ENCODE peak calls at places on chromosomes 2 and 18, in six cellular contexts. E, R, N, J, C and A are unnamed samples. For H3K4me1, the result is how much of the 10 kb centered on the place peaks cover.

GRCh38 chr2:74444498-74445318 is 3.0 kb upstream of the RTKN start:
- DNase-seq in J (no peak), E (no peak), N (no peak), R (no peak), C (no peak), A (no peak)

GRCh38 chr2:236507393-236508085 is 62.1 kb upstream of the ACKR3 start:
- DNase-seq in C (no peak), E (peak), J (peak), R (peak), N (peak), A (no peak)

GRCh38 chr2:84701880-84702279 is 179.0 kb downstream of the TRABD2A start:
- DNase-seq in E (peak), N (no peak), J (no peak), R (no peak), C (no peak), A (no peak)

GRCh38 chr18:10923225-10923624 is 226.1 kb downstream of the PIEZO2 start:
- DNase-seq in E (no peak), J (no peak), R (no peak), C (no peak), N (no peak), A (no peak)

GRCh38 chr2:54524236-54524991 is 68.3 kb downstream of the SPTBN1 start:
- DNase-seq in C (no peak), E (peak), J (no peak), R (no peak), N (no peak), A (no peak)

GRCh38 chr2:207240649-207241048 is 74.9 kb upstream of the KLF7 start:
- DNase-seq in N (no peak), C (no peak), E (no peak), R (no peak), J (no peak), A (no peak)

GRCh38 chr2:2686228-2686627 is 355.2 kb upstream of the MYT1L start:
- DNase-seq in E (no peak), R (no peak), N (no peak), J (no peak), C (no peak), A (no peak)

GRCh38 chr2:201532686-201533304 is 81.3 kb downstream of the STRADB start:
- DNase-seq in N (no peak), C (no peak), J (no peak), R (no peak), E (peak), A (no peak)

GRCh38 chr2:241068136-241068941 is 33.7 kb downstream of the MTERF4 start:
- DNase-seq in R (no peak), J (no peak), E (no peak), C (no peak), N (no peak), A (no peak)

GRCh38 chr2:76391663-76392062 is 680.9 kb upstream of the GCFC2 start:
- DNase-seq in N (no peak), J (no peak), C (no peak), R (no peak), E (no peak), A (no peak)

GRCh38 chr2:238169708-238170251 is 11.0 kb downstream of the ERFE start:
- DNase-seq in E (peak), J (no peak), R (no peak), N (no peak), C (no peak), A (no peak)

GRCh38 chr2:232875256-232876070 is 5.4 kb downstream of the SNORC start:
- DNase-seq in C (no peak), E (no peak), N (no peak), R (no peak), J (peak), A (no peak)

GRCh38 chr2:45380131-45380836 is 230.8 kb downstream of the SRBD1 start:
- DNase-seq in J (no peak), R (no peak), C (no peak), E (peak), N (no peak), A (no peak)

GRCh38 chr2:26682155-26682554 is 10.4 kb upstream of the KCNK3 start:
- DNase-seq in J (no peak), E (no peak), R (no peak), N (no peak), C (no peak), A (no peak)

GRCh38 chr2:183248866-183249567 is 124.8 kb downstream of the NUP35 start:
- DNase-seq in R (no peak), J (peak), N (no peak), E (peak), C (no peak), A (no peak)

GRCh38 chr2:222733846-222734689 is 62.6 kb downstream of the MOGAT1 start:
- DNase-seq in N (no peak), C (no peak), E (no peak), R (peak), J (no peak), A (no peak)

GRCh38 chr2:54772110-54772509 is 48.6 kb downstream of the EML6 start:
- DNase-seq in R (no peak), N (no peak), C (no peak), J (no peak), E (peak), A (no peak)

GRCh38 chr2:231332872-231333500 is 62.5 kb upstream of the B3GNT7 start:
- DNase-seq in R (no peak), N (no peak), E (no peak), C (no peak), J (no peak), A (no peak)

GRCh38 chr18:49020621-49021021 is 69.9 kb upstream of the SMAD7 start:
- DNase-seq in E (no peak), R (no peak), J (no peak), C (no peak), N (no peak), A (no peak)

GRCh38 chr2:213991454-213992108 is 419.3 kb upstream of the VWC2L start:
- DNase-seq in C (no peak), J (no peak), E (no peak), R (no peak), N (no peak), A (no peak)

GRCh38 chr2:165952600-165953210 is 871 bp downstream of the TTC21B start:
- DNase-seq in E (peak), J (no peak), N (no peak), R (no peak), C (no peak), A (no peak)

GRCh38 chr2:29284671-29285070 is 169.5 kb downstream of the CLIP4 start:
- DNase-seq in C (no peak), N (no peak), E (no peak), J (no peak), R (no peak), A (no peak)

GRCh38 chr2:115160523-115161521 is 718.4 kb downstream of the DPP10 start:
- DNase-seq in E (no peak), N (no peak), C (no peak), J (peak), R (no peak), A (no peak)

GRCh38 chr2:98931596-98931995 is 4.4 kb downstream of the CRACDL start:
- DNase-seq in C (no peak), R (no peak), N (no peak), J (no peak), E (no peak), A (no peak)

GRCh38 chr2:203440671-203441070 is 94.4 kb downstream of the RAPH1 start:
- DNase-seq in E (no peak), C (no peak), J (no peak), R (no peak), N (no peak), A (no peak)

GRCh38 chr18:75008186-75008585 is 200.8 kb downstream of the PTGR3 start:
- DNase-seq in C (no peak), N (no peak), J (no peak), R (no peak), E (no peak), A (no peak)

GRCh38 chr2:36446258-36446657 is 90.7 kb downstream of the CRIM1 start:
- DNase-seq in R (no peak), N (no peak), J (no peak), E (no peak), C (no peak), A (no peak)

GRCh38 chr2:36441065-36441625 is 85.6 kb downstream of the CRIM1 start:
- DNase-seq in N (no peak), C (no peak), R (no peak), E (no peak), J (no peak), A (no peak)

GRCh38 chr2:36445191-36445590 is 89.6 kb downstream of the CRIM1 start:
- DNase-seq in J (no peak), E (no peak), R (no peak), N (no peak), C (no peak), A (no peak)

GRCh38 chr2:36441816-36442215 is 86.2 kb downstream of the CRIM1 start:
- DNase-seq in J (no peak), R (no peak), C (no peak), E (peak), N (no peak), A (no peak)

GRCh38 chr2:36444206-36444605 is 88.6 kb downstream of the CRIM1 start:
- DNase-seq in E (no peak), R (no peak), N (no peak), C (no peak), J (no peak), A (no peak)
- H3K27ac ChIP-seq in E (no peak), R (no peak), N (no peak), C (no peak), J (no peak), A (no peak)

DNA sequence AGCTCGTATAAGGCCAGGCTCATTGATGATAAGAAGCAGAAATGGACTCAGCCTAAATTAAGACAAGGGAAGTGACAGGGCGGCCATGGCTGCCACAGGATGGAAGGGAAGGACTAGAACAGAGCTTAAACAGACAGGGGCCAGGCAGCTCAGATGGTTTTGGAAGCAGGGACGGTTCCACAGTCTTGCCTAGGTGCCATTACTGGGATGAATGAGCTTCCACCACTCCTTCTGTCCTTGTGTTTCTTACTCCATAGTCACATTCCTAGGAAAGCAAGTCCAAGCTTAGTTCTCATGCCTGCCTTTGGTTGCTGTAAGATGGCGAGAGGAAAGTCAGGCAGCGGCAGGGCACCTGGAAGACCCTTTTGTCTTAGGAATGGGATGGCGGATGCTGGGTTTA is 11.9 kb downstream of the GNLY start:
- DNase-seq in N (no peak), J (no peak), C (no peak), E (no peak), R (no peak), A (no peak)
- H3K4me1 ChIP-seq in N (under half), J (under half), C (half or more), E (under half), R (half or more), A (half or more)

GRCh38 chr2:111185496-111186022 is 64.8 kb downstream of the BCL2L11 start:
- DNase-seq in J (no peak), R (peak), E (no peak), C (no peak), N (no peak), A (no peak)
- H3K27ac ChIP-seq in J (no peak), R (peak), E (no peak), C (no peak), N (no peak), A (no peak)

GRCh38 chr18:63883617-63884016 is 3.9 kb upstream of the SERPINB2 start:
- DNase-seq in J (no peak), E (no peak), C (no peak), N (no peak), R (no peak), A (no peak)
- H3K4me1 ChIP-seq in J (under half), E (under half), C (under half), N (under half), R (under half), A (under half)

GRCh38 chr2:30647752-30648442 is 159.3 kb downstream of the CAPN13 start:
- DNase-seq in N (no peak), E (no peak), J (no peak), C (no peak), R (no peak), A (no peak)

GRCh38 chr2:30649278-30649677 is 158.0 kb downstream of the CAPN13 start:
- DNase-seq in E (no peak), J (no peak), C (no peak), R (no peak), N (no peak), A (no peak)

GRCh38 chr2:30641765-30642341 is 165.4 kb downstream of the CAPN13 start:
- DNase-seq in J (no peak), R (no peak), C (no peak), N (no peak), E (no peak), A (no peak)

GRCh38 chr2:30645081-30645744 is 162.0 kb downstream of the CAPN13 start:
- DNase-seq in N (no peak), R (no peak), C (peak), J (no peak), E (no peak), A (no peak)

DNA sequence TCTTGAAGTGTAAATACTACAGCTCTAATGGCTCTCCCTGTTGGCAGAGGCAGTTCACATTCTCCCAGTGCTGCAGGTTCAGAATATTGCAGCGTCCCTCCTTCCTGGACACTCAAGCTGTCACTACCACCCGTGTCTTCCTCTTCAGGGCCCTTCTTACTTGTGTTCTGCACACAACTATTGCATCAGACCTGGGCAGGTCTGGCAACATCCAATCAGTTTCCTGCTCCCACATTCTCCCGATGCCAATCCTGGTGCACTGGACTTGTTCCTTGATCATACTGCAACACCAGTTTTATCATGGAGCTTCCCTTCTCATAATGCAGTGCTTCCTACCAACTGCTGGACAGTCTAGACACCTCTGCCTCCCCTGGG is 161.5 kb downstream of the CAPN13 start:
- DNase-seq in E (no peak), N (no peak), J (no peak), R (no peak), C (no peak), A (no peak)
- H3K27ac ChIP-seq in E (no peak), N (no peak), J (no peak), R (no peak), C (peak), A (no peak)